ENCODE peak calls at places on chromosome 16, in seven cellular contexts. T is body of pancreas, B is left ventricle myocardium inferior, S is uterus, N is foreskin keratinocyte, P is tibial nerve, J is dorsolateral prefrontal cortex. Z is an unnamed sample.

GRCh38 chr16:64253114-64253513 is 868.7 kb downstream of the CDH11 start:
- DNase-seq in T (no peak), B (no peak), S (no peak), N (no peak), P (no peak), J (no peak), Z (no peak)

GRCh38 chr16:86120982-86121242 is 221.9 kb downstream of the IRF8 start:
- DNase-seq in T (no peak), B (no peak), S (no peak), N (no peak), P (no peak), J (no peak), Z (no peak)

GRCh38 chr16:75764154-75764768 is 38.0 kb upstream of the CPHXL start:
- DNase-seq in T (peak), B (no peak), S (peak), N (peak), P (no peak), J (no peak), Z (no peak)

GRCh38 chr16:11155284-11155806 is 100.7 kb downstream of the SOCS1 start:
- DNase-seq in T (no peak), B (no peak), S (no peak), N (no peak), P (no peak), J (no peak), Z (no peak)

GRCh38 chr16:57613514-57613913 is 14.9 kb upstream of the ADGRG1 start:
- DNase-seq in T (no peak), B (no peak), S (no peak), N (no peak), P (no peak), J (no peak), Z (no peak)

GRCh38 chr16:31213877-31214704 is at the start of gene TRIM72:
- DNase-seq in T (no peak), B (no peak), S (no peak), N (no peak), P (no peak), J (no peak), Z (no peak)

GRCh38 chr16:85369741-85370528 is 243.2 kb upstream of the GSE1 start:
- DNase-seq in T (peak), B (peak), S (peak), N (no peak), P (peak), J (peak), Z (peak)

GRCh38 chr16:65057184-65057583 is 64.7 kb downstream of the CDH11 start:
- DNase-seq in T (no peak), B (no peak), S (no peak), N (no peak), P (no peak), J (no peak), Z (no peak)

GRCh38 chr16:27245276-27246231 is 23.0 kb downstream of the NSMCE1 start:
- DNase-seq in T (no peak), B (no peak), S (peak), N (no peak), P (no peak), J (no peak), Z (peak)

GRCh38 chr16:51228097-51228659 is 77.1 kb upstream of the SALL1 start:
- DNase-seq in T (no peak), B (no peak), S (no peak), N (no peak), P (no peak), J (no peak), Z (no peak)

GRCh38 chr16:80623376-80623775 is 82.6 kb downstream of the DYNLRB2 start:
- DNase-seq in T (no peak), B (no peak), S (no peak), N (no peak), P (no peak), J (no peak), Z (no peak)

GRCh38 chr16:55297910-55298175 is 26.2 kb upstream of the IRX6 start:
- DNase-seq in T (no peak), B (no peak), S (no peak), N (peak), P (no peak), J (no peak), Z (no peak)

GRCh38 chr16:85733839-85734170 is 17.1 kb downstream of the C16orf74 start:
- DNase-seq in T (no peak), B (no peak), S (no peak), N (no peak), P (no peak), J (no peak), Z (no peak)

GRCh38 chr16:82603784-82604411 is 22.9 kb upstream of the CDH13 start:
- DNase-seq in T (peak), B (peak), S (peak), N (no peak), P (no peak), J (peak), Z (no peak)

GRCh38 chr16:67678354-67679023 is 11.9 kb downstream of the C16orf86 start:
- DNase-seq in T (no peak), B (no peak), S (no peak), N (no peak), P (no peak), J (no peak), Z (no peak)

GRCh38 chr16:70553175-70553574 is 29.6 kb downstream of the SF3B3 start:
- DNase-seq in T (no peak), B (no peak), S (no peak), N (no peak), P (no peak), J (no peak), Z (no peak)

GRCh38 chr16:48602357-48603014 is 7.5 kb downstream of the N4BP1 start:
- DNase-seq in T (no peak), B (no peak), S (no peak), N (no peak), P (no peak), J (no peak), Z (no peak)

GRCh38 chr16:88936913-88937666 is 39.9 kb downstream of the CBFA2T3 start:
- DNase-seq in T (no peak), B (peak), S (no peak), N (no peak), P (no peak), J (no peak), Z (no peak)

GRCh38 chr16:65336169-65336568 is 214.3 kb upstream of the CDH11 start:
- DNase-seq in T (no peak), B (no peak), S (no peak), N (peak), P (no peak), J (no peak), Z (no peak)

GRCh38 chr16:10923146-10923649 is 19.1 kb downstream of the DEXI start:
- DNase-seq in T (no peak), B (no peak), S (no peak), N (no peak), P (no peak), J (no peak), Z (no peak)

GRCh38 chr16:72957303-72958277 is 90.3 kb downstream of the ZFHX3 start:
- DNase-seq in T (no peak), B (no peak), S (no peak), N (no peak), P (no peak), J (no peak), Z (no peak)

GRCh38 chr16:35170610-35171009 is 1711.2 kb downstream of the TP53TG3F start:
- DNase-seq in T (no peak), B (no peak), S (no peak), N (no peak), P (no peak), J (no peak), Z (no peak)

GRCh38 chr16:24499193-24499814 is 40.1 kb upstream of the RBBP6 start:
- DNase-seq in T (peak), B (no peak), S (no peak), N (no peak), P (no peak), J (no peak), Z (no peak)

GRCh38 chr16:30660424-30661251 is 2.4 kb downstream of the FBRS start:
- DNase-seq in T (no peak), B (no peak), S (no peak), N (no peak), P (no peak), J (no peak), Z (no peak)

GRCh38 chr16:56319391-56319790 is 106.0 kb downstream of the AMFR start:
- DNase-seq in T (no peak), B (no peak), S (no peak), N (no peak), P (no peak), J (peak), Z (no peak)

GRCh38 chr16:58031016-58031800 is 5.7 kb downstream of the MMP15 start:
- DNase-seq in T (peak), B (no peak), S (no peak), N (no peak), P (no peak), J (no peak), Z (no peak)

GRCh38 chr16:71628810-71629209 is 2.8 kb downstream of the MARVELD3 start:
- DNase-seq in T (peak), B (no peak), S (no peak), N (peak), P (no peak), J (no peak), Z (no peak)

GRCh38 chr16:24357511-24357910 is 101.4 kb downstream of the CACNG3 start:
- DNase-seq in T (no peak), B (no peak), S (no peak), N (no peak), P (no peak), J (no peak), Z (no peak)

GRCh38 chr16:84829168-84829965 is 9.6 kb downstream of the CRISPLD2 start:
- DNase-seq in T (no peak), B (no peak), S (peak), N (no peak), P (no peak), J (no peak), Z (no peak)

GRCh38 chr16:66375451-66375850 is 9.0 kb downstream of the CDH5 start:
- DNase-seq in T (no peak), B (no peak), S (no peak), N (no peak), P (no peak), J (no peak), Z (no peak)

GRCh38 chr16:2228161-2228824 is 4.9 kb downstream of the E4F1 start:
- DNase-seq in T (no peak), B (no peak), S (no peak), N (no peak), P (no peak), J (no peak), Z (no peak)

GRCh38 chr16:89696598-89697128 is 4.8 kb downstream of the SPATA2L start:
- DNase-seq in T (no peak), B (no peak), S (no peak), N (no peak), P (no peak), J (no peak), Z (no peak)

GRCh38 chr16:87186440-87186839 is 130.8 kb downstream of the C16orf95 start:
- DNase-seq in T (no peak), B (no peak), S (no peak), N (no peak), P (no peak), J (no peak), Z (no peak)

GRCh38 chr16:87321336-87322107 is 4.3 kb upstream of the C16orf95 start:
- DNase-seq in T (no peak), B (no peak), S (no peak), N (no peak), P (no peak), J (no peak), Z (no peak)

GRCh38 chr16:57013268-57013667 is 23.9 kb downstream of the NLRC5 start:
- DNase-seq in T (no peak), B (no peak), S (no peak), N (peak), P (no peak), J (no peak), Z (no peak)

GRCh38 chr16:68074850-68075249 is 10.3 kb upstream of the NFATC3 start:
- DNase-seq in T (peak), B (no peak), S (no peak), N (no peak), P (no peak), J (no peak), Z (no peak)

GRCh38 chr16:56921571-56921970 is 10.4 kb upstream of the HERPUD1 start:
- DNase-seq in T (peak), B (no peak), S (no peak), N (no peak), P (no peak), J (no peak), Z (no peak)

GRCh38 chr16:78556421-78556820 is 457.0 kb downstream of the WWOX start:
- DNase-seq in T (no peak), B (no peak), S (no peak), N (no peak), P (no peak), J (no peak), Z (no peak)

GRCh38 chr16:78551487-78552085 is 452.1 kb downstream of the WWOX start:
- DNase-seq in T (no peak), B (no peak), S (no peak), N (no peak), P (no peak), J (no peak), Z (no peak)

GRCh38 chr16:78553268-78554044 is 454.0 kb downstream of the WWOX start:
- DNase-seq in T (no peak), B (no peak), S (no peak), N (no peak), P (no peak), J (no peak), Z (no peak)
- TF ChIP-seq CTCF in T (no peak), B (no peak), S (no peak), N (no peak), P (no peak), J (no peak), Z (no peak)

DNA sequence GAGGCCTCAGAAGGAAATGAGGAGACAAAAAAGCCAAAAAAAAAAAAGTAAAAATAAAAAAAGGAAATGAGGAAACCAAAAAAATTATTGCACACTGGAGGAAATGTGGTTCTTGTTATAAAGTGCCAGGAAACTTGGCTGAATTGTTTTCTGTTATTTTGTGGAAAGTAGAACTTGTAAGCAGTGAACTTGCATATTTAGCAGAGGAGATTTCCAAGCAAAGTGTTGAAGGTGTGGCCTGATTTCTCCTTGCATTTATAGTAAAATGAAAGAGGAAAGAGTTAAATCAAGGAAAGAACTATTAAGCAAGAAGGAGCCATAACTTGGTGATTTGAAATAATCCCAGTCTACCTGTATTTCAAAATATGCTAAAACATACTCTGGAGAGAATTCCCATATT is 34.1 kb upstream of the CPPED1 start:
- DNase-seq in T (no peak), B (no peak), S (no peak), N (no peak), P (no peak), J (no peak), Z (no peak)
- TF ChIP-seq CTCF in T (no peak), B (no peak), S (no peak), N (no peak), P (no peak), J (no peak), Z (no peak)

DNA sequence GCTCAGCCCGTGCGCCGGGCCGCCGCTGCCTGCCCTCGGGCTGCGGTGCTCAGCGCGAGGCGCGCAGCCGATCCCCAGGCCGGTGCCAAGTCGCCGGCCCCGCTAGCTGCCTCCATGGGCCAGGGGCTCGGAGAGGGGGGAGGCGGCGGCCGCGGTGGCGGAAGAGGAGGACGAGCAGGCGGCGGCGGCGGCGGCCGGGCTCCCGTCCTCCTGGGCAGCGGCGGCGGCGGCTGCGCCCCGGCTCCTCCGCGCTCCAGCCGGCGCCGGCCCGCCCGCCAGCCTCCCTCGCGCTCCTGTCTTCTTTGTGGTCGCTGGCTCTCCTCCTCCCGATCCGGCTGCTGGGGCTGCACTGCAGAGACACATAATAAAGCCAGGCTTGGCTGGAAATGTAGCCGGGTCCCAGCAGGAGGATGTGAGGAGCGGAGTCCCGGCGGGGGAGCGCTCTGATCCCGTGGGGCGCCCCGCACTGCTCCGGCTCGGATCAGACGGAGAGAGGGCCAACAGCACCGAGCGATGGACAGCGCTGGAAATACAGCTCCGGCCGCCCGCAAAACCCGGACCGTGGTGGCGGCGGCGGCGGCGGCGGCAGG is 924 bp upstream of the ZNF423 start:
- DNase-seq in T (peak), B (peak), S (peak), N (peak), P (peak), J (peak), Z (no peak)
- TF ChIP-seq CTCF in T (no peak), B (no peak), S (peak), N (peak), P (peak), J (no peak), Z (no peak)

GRCh38 chr16:8634991-8635736 is 13.7 kb downstream of the METTL22 start:
- DNase-seq in T (peak), B (no peak), S (no peak), N (no peak), P (no peak), J (no peak), Z (no peak)
- TF ChIP-seq CTCF in T (no peak), B (peak), S (no peak), N (peak), P (no peak), J (peak), Z (no peak)

GRCh38 chr16:13453938-13454553 is 465.9 kb upstream of the ERCC4 start:
- DNase-seq in T (peak), B (no peak), S (no peak), N (peak), P (no peak), J (no peak), Z (no peak)
- TF ChIP-seq CTCF in T (peak), B (peak), S (no peak), N (peak), P (peak), J (peak), Z (no peak)

GRCh38 chr16:528111-529011 is 849 bp downstream of the CAPN15 start:
- DNase-seq in T (peak), B (no peak), S (peak), N (peak), P (no peak), J (no peak), Z (peak)

GRCh38 chr16:525520-526180 is 1.9 kb upstream of the CAPN15 start:
- DNase-seq in T (peak), B (no peak), S (no peak), N (peak), P (no peak), J (no peak), Z (no peak)

GRCh38 chr16:526181-527014 is 1.1 kb upstream of the CAPN15 start:
- DNase-seq in T (peak), B (peak), S (no peak), N (peak), P (no peak), J (no peak), Z (no peak)

GRCh38 chr16:529012-529575 is 1.6 kb downstream of the CAPN15 start:
- DNase-seq in T (peak), B (no peak), S (no peak), N (no peak), P (no peak), J (no peak), Z (no peak)

DNA sequence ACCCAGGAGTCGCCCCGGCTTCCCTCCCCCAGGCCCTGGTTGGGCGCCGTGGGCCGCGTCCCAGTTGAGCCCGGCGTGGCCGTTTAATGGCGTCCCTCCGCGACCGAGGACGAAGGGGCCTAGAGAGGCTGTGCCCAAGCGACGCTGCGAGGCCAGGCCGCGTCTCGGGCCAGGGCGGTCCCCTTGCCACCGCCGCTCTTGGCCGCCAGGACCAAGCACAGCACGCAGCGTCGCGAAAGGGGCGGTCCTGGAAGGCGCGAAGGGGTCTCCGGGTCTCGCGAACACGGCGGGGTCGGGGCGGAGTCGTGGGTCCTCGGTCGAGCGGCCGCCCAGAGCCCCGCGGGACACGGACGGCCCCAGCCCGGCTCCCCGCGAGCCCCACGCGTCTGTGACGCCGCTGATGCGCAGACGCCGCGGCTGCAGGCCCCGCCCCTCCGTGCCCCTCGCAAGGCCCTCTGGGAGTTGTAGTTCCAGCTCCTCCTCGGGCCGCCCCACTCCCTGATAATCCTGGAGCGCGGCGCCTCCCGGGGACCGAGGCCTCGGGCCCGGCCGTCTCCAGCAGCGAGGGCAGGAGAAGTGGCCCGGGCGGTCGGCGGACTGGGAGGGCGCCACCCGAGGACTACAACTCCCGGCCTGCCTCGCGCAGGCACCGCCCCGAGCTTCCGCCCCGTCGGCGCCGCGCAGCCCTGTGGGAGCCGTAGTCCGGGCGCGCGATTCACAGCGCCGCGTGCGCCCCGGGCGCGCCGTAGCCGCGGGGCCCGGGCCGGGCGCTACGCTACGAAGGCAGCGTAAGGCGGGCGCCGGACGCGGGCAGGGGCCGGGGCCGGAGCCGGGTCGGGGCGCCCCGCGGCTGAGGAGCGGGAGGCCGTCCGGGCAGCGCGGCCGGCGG is at the start of gene CAPN15:
- DNase-seq in T (peak), B (peak), S (peak), N (peak), P (peak), J (peak), Z (peak)
- TF ChIP-seq CTCF in T (no peak), B (peak), S (no peak), N (peak), P (peak), J (no peak), Z (no peak)

GRCh38 chr16:318628-319027 is 33.9 kb downstream of the AXIN1 start:
- DNase-seq in T (no peak), B (no peak), S (no peak), N (no peak), P (no peak), J (no peak), Z (no peak)
- TF ChIP-seq CTCF in T (no peak), B (no peak), S (no peak), N (peak), P (no peak), J (no peak), Z (no peak)

GRCh38 chr16:23196577-23196976 is 14.0 kb downstream of the SCNN1G start:
- DNase-seq in T (no peak), B (no peak), S (no peak), N (no peak), P (no peak), J (no peak), Z (no peak)

GRCh38 chr16:23207485-23207884 is 24.9 kb downstream of the SCNN1G start:
- DNase-seq in T (no peak), B (no peak), S (no peak), N (no peak), P (no peak), J (no peak), Z (no peak)

GRCh38 chr16:23206986-23207385 is 24.4 kb downstream of the SCNN1G start:
- DNase-seq in T (no peak), B (no peak), S (no peak), N (no peak), P (no peak), J (no peak), Z (no peak)

GRCh38 chr16:23202166-23202565 is 19.6 kb downstream of the SCNN1G start:
- DNase-seq in T (no peak), B (no peak), S (no peak), N (no peak), P (no peak), J (no peak), Z (no peak)
- TF ChIP-seq CTCF in T (no peak), B (no peak), S (no peak), N (no peak), P (no peak), J (no peak), Z (no peak)